ENCODE peak calls at places on chromosomes 7 and 10, in nine cellular contexts. H, C, N, J, X, V, G, Q and M are unnamed samples.

GRCh38 chr7:105474045-105474444 is 48.0 kb downstream of the PUS7 start:
- DNase-seq in H (no peak), C (no peak), N (no peak), J (no peak), X (no peak), V (no peak), G (no peak), Q (no peak), M (no peak)

GRCh38 chr7:116273283-116273917 is 63.1 kb downstream of the TES start:
- DNase-seq in H (peak), C (no peak), N (no peak), J (no peak), X (no peak), V (no peak), G (no peak), Q (no peak), M (no peak)

GRCh38 chr10:84820121-84820520 is 491.7 kb downstream of the CCSER2 start:
- DNase-seq in H (no peak), C (no peak), N (no peak), J (no peak), X (no peak), V (no peak), G (no peak), Q (no peak), M (no peak)

GRCh38 chr7:29995652-29996051 is 6.1 kb upstream of the SCRN1 start:
- DNase-seq in H (no peak), C (no peak), N (no peak), J (no peak), X (no peak), V (no peak), G (no peak), Q (no peak), M (no peak)

GRCh38 chr7:50595538-50596102 is 30.4 kb upstream of the DDC start:
- DNase-seq in H (peak), C (no peak), N (no peak), J (no peak), X (peak), V (peak), G (peak), Q (no peak), M (peak)

GRCh38 chr10:60726253-60726652 is 52.0 kb upstream of the CDK1 start:
- DNase-seq in H (no peak), C (no peak), N (no peak), J (no peak), X (no peak), V (no peak), G (no peak), Q (no peak), M (no peak)

GRCh38 chr10:133278577-133279265 is 2.1 kb upstream of the ADAM8 start:
- DNase-seq in H (peak), C (peak), N (no peak), J (peak), X (peak), V (no peak), G (peak), Q (no peak), M (no peak)

GRCh38 chr7:141258559-141258958 is 184.7 kb downstream of the TMEM178B start:
- DNase-seq in H (no peak), C (no peak), N (no peak), J (no peak), X (no peak), V (no peak), G (no peak), Q (no peak), M (no peak)

GRCh38 chr7:8190121-8190895 is 71.7 kb downstream of the ICA1 start:
- DNase-seq in H (peak), C (peak), N (no peak), J (peak), X (peak), V (no peak), G (peak), Q (no peak), M (peak)

GRCh38 chr10:132396495-132397035 is 435 bp upstream of the PWWP2B start:
- DNase-seq in H (no peak), C (peak), N (no peak), J (no peak), X (peak), V (no peak), G (no peak), Q (peak), M (no peak)

GRCh38 chr10:44689368-44689767 is 221.8 kb upstream of the TMEM72 start:
- DNase-seq in H (peak), C (no peak), N (no peak), J (no peak), X (no peak), V (peak), G (no peak), Q (no peak), M (no peak)

GRCh38 chr7:120865191-120865976 is 7.4 kb upstream of the TSPAN12 start:
- DNase-seq in H (no peak), C (no peak), N (no peak), J (no peak), X (no peak), V (no peak), G (no peak), Q (no peak), M (no peak)

GRCh38 chr7:140039071-140039470 is 23.7 kb downstream of the PARP12 start:
- DNase-seq in H (no peak), C (no peak), N (peak), J (no peak), X (no peak), V (no peak), G (peak), Q (no peak), M (no peak)

GRCh38 chr7:148718431-148718830 is 19.7 kb downstream of the CUL1 start:
- DNase-seq in H (no peak), C (no peak), N (no peak), J (no peak), X (no peak), V (no peak), G (no peak), Q (no peak), M (no peak)

GRCh38 chr7:13042605-13043236 is 355.3 kb downstream of the ARL4A start:
- DNase-seq in H (no peak), C (no peak), N (no peak), J (no peak), X (no peak), V (no peak), G (peak), Q (no peak), M (no peak)

GRCh38 chr10:53808677-53809076 is 992.4 kb downstream of the PCDH15 start:
- DNase-seq in H (no peak), C (no peak), N (no peak), J (no peak), X (no peak), V (peak), G (no peak), Q (no peak), M (no peak)

GRCh38 chr10:47364366-47364765 is 16.2 kb downstream of the RBP3 start:
- DNase-seq in H (no peak), C (no peak), N (no peak), J (no peak), X (no peak), V (no peak), G (no peak), Q (no peak), M (no peak)

GRCh38 chr10:128912568-128913311 is 554.3 kb upstream of the MGMT start:
- DNase-seq in H (no peak), C (no peak), N (no peak), J (no peak), X (no peak), V (no peak), G (no peak), Q (no peak), M (no peak)

GRCh38 chr10:1488970-1489548 is 248.3 kb downstream of the ADARB2 start:
- DNase-seq in H (no peak), C (no peak), N (no peak), J (no peak), X (no peak), V (no peak), G (no peak), Q (no peak), M (no peak)

GRCh38 chr10:72784551-72785421 is 92.8 kb downstream of the MCU start:
- DNase-seq in H (peak), C (no peak), N (no peak), J (peak), X (no peak), V (no peak), G (peak), Q (peak), M (peak)

GRCh38 chr7:113922049-113922448 is 3.2 kb upstream of the PPP1R3A start:
- DNase-seq in H (no peak), C (no peak), N (no peak), J (no peak), X (no peak), V (no peak), G (no peak), Q (no peak), M (no peak)

GRCh38 chr10:122830965-122831353 is 14.7 kb downstream of the CUZD1 start:
- DNase-seq in H (no peak), C (no peak), N (no peak), J (no peak), X (no peak), V (no peak), G (no peak), Q (no peak), M (no peak)